ENCODE peak calls at places on chromosome 17, in five cellular contexts. One of them, this sample, is unnamed.

GRCh38 chr17:6509295-6509771 is 47.0 kb downstream of the PITPNM3 start:
- DNase-seq in CD8-positive, alpha-beta T cell: no peak
- DNase-seq in fibroblast of pulmonary artery: peak
- DNase-seq in IMR-90: peak
- DNase-seq in GM20000: no peak
- DNase-seq in this sample: no peak

GRCh38 chr17:64115043-64115698 is 14.8 kb downstream of the ERN1 start:
- DNase-seq in CD8-positive, alpha-beta T cell: no peak
- DNase-seq in fibroblast of pulmonary artery: peak
- DNase-seq in IMR-90: no peak
- DNase-seq in GM20000: no peak
- DNase-seq in this sample: peak

GRCh38 chr17:65797809-65798208 is 236.4 kb upstream of the AXIN2 start:
- DNase-seq in CD8-positive, alpha-beta T cell: no peak
- DNase-seq in fibroblast of pulmonary artery: no peak
- DNase-seq in IMR-90: no peak
- DNase-seq in GM20000: no peak
- DNase-seq in this sample: peak

GRCh38 chr17:7719661-7720060 is 2.1 kb downstream of the DNAH2 start:
- DNase-seq in CD8-positive, alpha-beta T cell: no peak
- DNase-seq in fibroblast of pulmonary artery: no peak
- DNase-seq in IMR-90: no peak
- DNase-seq in GM20000: no peak
- DNase-seq in this sample: no peak

GRCh38 chr17:49964539-49965521 is 4.2 kb upstream of the DLX4 start:
- DNase-seq in CD8-positive, alpha-beta T cell: peak
- DNase-seq in fibroblast of pulmonary artery: no peak
- DNase-seq in IMR-90: no peak
- DNase-seq in GM20000: no peak
- DNase-seq in this sample: no peak

GRCh38 chr17:63437287-63438091 is 8.6 kb downstream of the CYB561 start:
- DNase-seq in CD8-positive, alpha-beta T cell: no peak
- DNase-seq in fibroblast of pulmonary artery: no peak
- DNase-seq in IMR-90: no peak
- DNase-seq in GM20000: no peak
- DNase-seq in this sample: no peak

GRCh38 chr17:46908352-46908751 is 14.6 kb upstream of the GOSR2 start:
- DNase-seq in CD8-positive, alpha-beta T cell: no peak
- DNase-seq in fibroblast of pulmonary artery: no peak
- DNase-seq in IMR-90: no peak
- DNase-seq in GM20000: no peak
- DNase-seq in this sample: no peak

GRCh38 chr17:1967092-1967662 is 58.0 kb downstream of the RTN4RL1 start:
- DNase-seq in CD8-positive, alpha-beta T cell: no peak
- DNase-seq in fibroblast of pulmonary artery: no peak
- DNase-seq in IMR-90: no peak
- DNase-seq in GM20000: no peak
- DNase-seq in this sample: no peak

GRCh38 chr17:2093349-2093748 is 38.4 kb downstream of the HIC1 start:
- DNase-seq in CD8-positive, alpha-beta T cell: no peak
- DNase-seq in fibroblast of pulmonary artery: no peak
- DNase-seq in IMR-90: no peak
- DNase-seq in GM20000: no peak
- DNase-seq in this sample: peak

GRCh38 chr17:29138184-29138955 is 41.8 kb downstream of the MYO18A start:
- DNase-seq in CD8-positive, alpha-beta T cell: peak
- DNase-seq in fibroblast of pulmonary artery: no peak
- DNase-seq in IMR-90: peak
- DNase-seq in GM20000: no peak
- DNase-seq in this sample: peak

GRCh38 chr17:19904412-19904811 is 36.7 kb upstream of the ULK2 start:
- DNase-seq in CD8-positive, alpha-beta T cell: no peak
- DNase-seq in fibroblast of pulmonary artery: peak
- DNase-seq in IMR-90: peak
- DNase-seq in GM20000: no peak
- DNase-seq in this sample: no peak

GRCh38 chr17:48198950-48199541 is 91.5 kb downstream of the SNX11 start:
- DNase-seq in CD8-positive, alpha-beta T cell: no peak
- DNase-seq in fibroblast of pulmonary artery: no peak
- DNase-seq in IMR-90: no peak
- DNase-seq in GM20000: no peak
- DNase-seq in this sample: no peak

GRCh38 chr17:73801455-73802100 is 157.3 kb upstream of the SDK2 start:
- DNase-seq in CD8-positive, alpha-beta T cell: no peak
- DNase-seq in fibroblast of pulmonary artery: no peak
- DNase-seq in IMR-90: no peak
- DNase-seq in GM20000: no peak
- DNase-seq in this sample: no peak

GRCh38 chr17:79337053-79337452 is 262.4 kb downstream of the ENGASE start:
- DNase-seq in CD8-positive, alpha-beta T cell: no peak
- DNase-seq in fibroblast of pulmonary artery: no peak
- DNase-seq in IMR-90: no peak
- DNase-seq in GM20000: no peak
- DNase-seq in this sample: no peak

GRCh38 chr17:49183801-49184200 is 26.6 kb downstream of the GNGT2 start:
- DNase-seq in CD8-positive, alpha-beta T cell: no peak
- DNase-seq in fibroblast of pulmonary artery: no peak
- DNase-seq in IMR-90: no peak
- DNase-seq in GM20000: no peak
- DNase-seq in this sample: no peak

GRCh38 chr17:74859439-74860228 is at the start of gene GRIN2C:
- DNase-seq in CD8-positive, alpha-beta T cell: no peak
- DNase-seq in fibroblast of pulmonary artery: no peak
- DNase-seq in IMR-90: no peak
- DNase-seq in GM20000: peak
- DNase-seq in this sample: no peak
- TF ChIP-seq CTCF in CD8-positive, alpha-beta T cell: peak
- TF ChIP-seq CTCF in fibroblast of pulmonary artery: no peak
- TF ChIP-seq CTCF in IMR-90: peak
- TF ChIP-seq CTCF in GM20000: peak
- TF ChIP-seq CTCF in this sample: no peak

GRCh38 chr17:44345497-44346026 is 460 bp downstream of the GRN start:
- DNase-seq in CD8-positive, alpha-beta T cell: peak
- DNase-seq in fibroblast of pulmonary artery: peak
- DNase-seq in IMR-90: peak
- DNase-seq in GM20000: peak
- DNase-seq in this sample: peak
- TF ChIP-seq CTCF in CD8-positive, alpha-beta T cell: peak
- TF ChIP-seq CTCF in fibroblast of pulmonary artery: peak
- TF ChIP-seq CTCF in IMR-90: peak
- TF ChIP-seq CTCF in GM20000: peak
- TF ChIP-seq CTCF in this sample: peak

GRCh38 chr17:11836508-11836907 is 160.8 kb downstream of the ZNF18 start:
- DNase-seq in CD8-positive, alpha-beta T cell: no peak
- DNase-seq in fibroblast of pulmonary artery: no peak
- DNase-seq in IMR-90: no peak
- DNase-seq in GM20000: no peak
- DNase-seq in this sample: no peak
- TF ChIP-seq CTCF in CD8-positive, alpha-beta T cell: no peak
- TF ChIP-seq CTCF in fibroblast of pulmonary artery: no peak
- TF ChIP-seq CTCF in IMR-90: no peak
- TF ChIP-seq CTCF in GM20000: no peak
- TF ChIP-seq CTCF in this sample: no peak

GRCh38 chr17:80824549-80825470 is 166.8 kb upstream of the CHMP6 start:
- DNase-seq in CD8-positive, alpha-beta T cell: no peak
- DNase-seq in fibroblast of pulmonary artery: no peak
- DNase-seq in IMR-90: no peak
- DNase-seq in GM20000: no peak
- DNase-seq in this sample: no peak
- TF ChIP-seq CTCF in CD8-positive, alpha-beta T cell: no peak
- TF ChIP-seq CTCF in fibroblast of pulmonary artery: no peak
- TF ChIP-seq CTCF in IMR-90: no peak
- TF ChIP-seq CTCF in GM20000: no peak
- TF ChIP-seq CTCF in this sample: no peak

DNA sequence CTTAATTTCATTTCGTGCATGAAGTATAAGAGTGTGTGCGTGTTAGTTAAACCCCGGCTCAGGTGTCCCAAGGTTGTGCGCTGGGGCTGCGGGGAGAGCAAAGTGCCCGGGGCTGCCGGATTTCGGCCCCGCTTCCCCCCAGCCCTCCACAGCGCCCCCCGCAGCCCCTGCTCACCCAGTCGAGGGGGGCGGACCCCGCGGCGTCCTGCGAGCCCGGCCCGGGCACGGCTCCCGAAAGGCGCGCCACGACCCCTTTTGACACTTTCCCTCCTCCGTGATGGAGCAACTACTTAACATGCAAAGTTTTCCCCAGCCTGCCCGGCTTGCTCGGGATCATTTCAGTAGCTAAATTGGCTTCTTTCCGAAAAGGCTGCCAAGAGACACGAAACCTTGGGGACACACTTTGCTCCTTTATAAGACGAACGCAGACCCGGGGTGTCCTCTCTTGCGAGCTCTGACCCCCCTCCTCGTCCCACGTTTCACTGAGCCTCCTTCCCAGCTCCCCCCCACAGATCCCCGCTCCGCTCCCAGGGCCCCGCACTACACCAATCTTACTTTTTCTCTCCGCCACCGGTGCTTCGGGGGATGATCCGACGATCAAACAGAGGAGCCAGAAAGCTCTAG is 589 bp downstream of the C17orf58 start:
- DNase-seq in CD8-positive, alpha-beta T cell: peak
- DNase-seq in fibroblast of pulmonary artery: no peak
- DNase-seq in IMR-90: no peak
- DNase-seq in GM20000: peak
- DNase-seq in this sample: peak
- TF ChIP-seq CTCF in CD8-positive, alpha-beta T cell: no peak
- TF ChIP-seq CTCF in fibroblast of pulmonary artery: no peak
- TF ChIP-seq CTCF in IMR-90: no peak
- TF ChIP-seq CTCF in GM20000: no peak
- TF ChIP-seq CTCF in this sample: no peak

DNA sequence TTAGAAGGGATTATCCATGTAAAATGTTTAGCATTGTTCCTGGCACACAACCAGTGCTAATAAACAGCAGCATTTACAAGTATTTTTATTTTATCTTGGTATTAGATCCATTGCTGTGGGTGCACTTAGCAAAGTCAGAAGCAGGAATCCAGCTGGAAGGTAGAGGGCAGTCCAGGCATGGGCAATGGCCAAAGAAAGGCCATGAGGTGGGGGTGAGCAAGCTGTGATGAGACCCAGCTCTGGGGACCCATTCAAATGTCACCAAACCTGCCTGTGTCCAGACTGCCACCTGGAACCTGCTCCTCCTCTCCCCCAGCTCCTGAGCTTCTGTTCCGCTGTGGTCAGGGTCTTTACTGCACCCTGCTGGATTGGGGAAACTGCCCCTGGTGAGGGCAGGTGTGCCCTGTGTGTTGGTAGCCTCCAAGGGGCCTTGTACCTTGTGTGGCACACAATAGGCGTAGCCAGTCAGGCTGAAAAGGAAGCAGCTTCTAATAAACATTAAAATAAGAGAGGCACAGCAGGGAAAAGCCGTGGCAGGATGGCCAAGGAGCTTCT is 118.0 kb upstream of the CRHR1 start:
- DNase-seq in CD8-positive, alpha-beta T cell: no peak
- DNase-seq in fibroblast of pulmonary artery: no peak
- DNase-seq in IMR-90: no peak
- DNase-seq in GM20000: no peak
- DNase-seq in this sample: no peak
- TF ChIP-seq CTCF in CD8-positive, alpha-beta T cell: no peak
- TF ChIP-seq CTCF in fibroblast of pulmonary artery: no peak
- TF ChIP-seq CTCF in IMR-90: no peak
- TF ChIP-seq CTCF in GM20000: no peak
- TF ChIP-seq CTCF in this sample: no peak

DNA sequence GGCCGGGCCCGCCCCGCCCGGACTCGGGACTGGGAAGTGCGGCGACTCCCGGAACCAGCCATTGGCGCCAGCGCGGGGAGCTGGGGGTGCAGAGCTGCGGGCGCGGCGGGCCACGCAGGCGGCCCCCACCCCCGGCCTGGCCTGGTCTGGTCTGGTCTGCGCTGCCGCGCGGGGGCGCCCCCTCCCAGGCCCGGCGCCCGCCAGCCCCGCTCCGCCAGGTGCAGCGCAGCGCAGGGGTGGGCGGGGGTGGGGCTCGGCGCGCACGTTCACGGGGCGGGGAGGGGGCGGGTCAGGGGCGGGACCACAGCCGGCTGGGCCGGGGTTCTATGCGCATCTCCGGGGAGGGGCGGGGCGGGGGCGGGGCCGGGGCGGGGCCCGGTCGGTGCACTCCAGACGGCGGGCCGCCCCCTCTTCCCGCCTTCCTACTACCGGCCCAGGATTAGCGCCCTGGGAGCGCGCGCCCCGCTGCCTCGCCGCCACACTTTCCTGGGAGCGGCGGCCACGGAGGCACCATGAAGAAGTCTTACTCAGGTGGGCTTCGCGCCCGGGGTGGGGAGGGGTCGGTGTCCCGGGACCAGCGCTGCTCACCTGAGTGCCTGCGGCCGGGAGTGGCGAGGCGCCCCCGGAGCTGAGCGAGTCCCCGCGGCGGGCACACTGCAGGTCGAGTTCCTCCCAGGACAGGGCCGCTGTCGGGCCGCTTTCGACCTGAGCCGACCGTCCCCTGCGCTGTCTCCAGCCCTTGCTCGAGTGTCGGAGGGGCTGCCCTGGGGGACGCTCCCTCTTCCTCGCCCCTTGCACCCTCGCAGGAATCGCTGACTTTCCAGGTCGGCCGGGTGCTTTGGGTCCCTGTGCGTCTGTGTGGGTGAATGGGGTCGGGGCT is 140.5 kb downstream of the SEC14L1 start:
- DNase-seq in CD8-positive, alpha-beta T cell: peak
- DNase-seq in fibroblast of pulmonary artery: peak
- DNase-seq in IMR-90: peak
- DNase-seq in GM20000: peak
- DNase-seq in this sample: peak
- TF ChIP-seq CTCF in CD8-positive, alpha-beta T cell: no peak
- TF ChIP-seq CTCF in fibroblast of pulmonary artery: no peak
- TF ChIP-seq CTCF in IMR-90: peak
- TF ChIP-seq CTCF in GM20000: peak
- TF ChIP-seq CTCF in this sample: no peak

GRCh38 chr17:40069751-40070643 is 7.2 kb downstream of the THRA start:
- DNase-seq in CD8-positive, alpha-beta T cell: peak
- DNase-seq in fibroblast of pulmonary artery: peak
- DNase-seq in IMR-90: peak
- DNase-seq in GM20000: peak
- DNase-seq in this sample: no peak
- TF ChIP-seq CTCF in CD8-positive, alpha-beta T cell: peak
- TF ChIP-seq CTCF in fibroblast of pulmonary artery: peak
- TF ChIP-seq CTCF in IMR-90: peak
- TF ChIP-seq CTCF in GM20000: no peak
- TF ChIP-seq CTCF in this sample: peak